ENCODE peak calls at places on chromosomes 7 and 10, in six cellular contexts. V is breast epithelium, G is WTC11, I is OCI-LY7, S is uterus, J is omental fat pad. Q is an unnamed sample.

GRCh38 chr10:17729630-17730029 is 22.4 kb upstream of the TMEM236 start:
- DNase-seq in V (no peak), J (no peak), I (no peak), S (no peak), G (no peak), Q (no peak)

GRCh38 chr10:131636841-131637724 is 263.7 kb upstream of the PPP2R2D start:
- DNase-seq in I (no peak), S (no peak), V (no peak), J (no peak), G (no peak), Q (no peak)

GRCh38 chr10:89513206-89513605 is 22.2 kb downstream of the SLC16A12 start:
- DNase-seq in G (no peak), I (no peak), J (no peak), V (no peak), S (no peak), Q (no peak)

GRCh38 chr7:434891-435486 is 84.7 kb downstream of the PDGFA start:
- DNase-seq in J (no peak), V (no peak), I (no peak), G (peak; percentile 77), S (no peak), Q (peak; percentile 81)

GRCh38 chr7:55140221-55140980 is 121.6 kb downstream of the EGFR start:
- DNase-seq in V (no peak), I (no peak), J (no peak), G (no peak), S (no peak), Q (no peak)

GRCh38 chr7:107179326-107180163 is 10.7 kb downstream of the HBP1 start:
- DNase-seq in I (no peak), J (no peak), V (no peak), G (no peak), S (no peak), Q (no peak)

GRCh38 chr7:149404830-149405229 is 56.0 kb downstream of the ZNF777 start:
- DNase-seq in G (no peak), I (no peak), J (no peak), S (no peak), V (no peak), Q (no peak)

GRCh38 chr7:98329974-98330373 is 48.5 kb downstream of the BRI3 start:
- DNase-seq in G (no peak), V (no peak), J (no peak), I (no peak), S (no peak), Q (no peak)

GRCh38 chr7:158805414-158805813 is 23.9 kb downstream of the ESYT2 start:
- DNase-seq in G (no peak), V (no peak), S (no peak), I (no peak), J (no peak), Q (no peak)

GRCh38 chr7:89308535-89308934 is 513.0 kb upstream of the TEX47 start:
- DNase-seq in G (no peak), V (no peak), J (no peak), S (no peak), I (no peak), Q (no peak)

GRCh38 chr7:136336932-136337331 is 359.8 kb upstream of the MTPN start:
- DNase-seq in S (no peak), G (no peak), I (no peak), V (no peak), J (no peak), Q (no peak)

GRCh38 chr10:15120523-15120922 is 23.4 kb downstream of the RPP38 start:
- DNase-seq in S (no peak), G (no peak), J (no peak), V (no peak), I (no peak), Q (no peak)

GRCh38 chr10:110730345-110731055 is 86.4 kb downstream of the RBM20 start:
- DNase-seq in I (no peak), S (no peak), J (no peak), G (no peak), V (no peak), Q (no peak)

GRCh38 chr7:151313857-151314256 is 27.8 kb upstream of the NUB1 start:
- DNase-seq in S (peak; percentile 39), I (no peak), G (no peak), V (peak; percentile 35), J (peak; percentile 29), Q (no peak)

GRCh38 chr7:100963386-100963785 is 6.0 kb upstream of the MUC12 start:
- DNase-seq in G (no peak), S (no peak), I (no peak), J (no peak), V (no peak), Q (no peak)

GRCh38 chr7:100963874-100964273 is 5.5 kb upstream of the MUC12 start:
- DNase-seq in S (no peak), I (no peak), J (no peak), G (no peak), V (no peak), Q (no peak)

GRCh38 chr7:100964630-100965029 is 4.7 kb upstream of the MUC12 start:
- DNase-seq in V (no peak), G (no peak), I (no peak), J (no peak), S (no peak), Q (no peak)

GRCh38 chr7:100965051-100965722 is 4.2 kb upstream of the MUC12 start:
- DNase-seq in V (no peak), G (peak; percentile 48), J (no peak), I (no peak), S (no peak), Q (peak; percentile 74)

DNA sequence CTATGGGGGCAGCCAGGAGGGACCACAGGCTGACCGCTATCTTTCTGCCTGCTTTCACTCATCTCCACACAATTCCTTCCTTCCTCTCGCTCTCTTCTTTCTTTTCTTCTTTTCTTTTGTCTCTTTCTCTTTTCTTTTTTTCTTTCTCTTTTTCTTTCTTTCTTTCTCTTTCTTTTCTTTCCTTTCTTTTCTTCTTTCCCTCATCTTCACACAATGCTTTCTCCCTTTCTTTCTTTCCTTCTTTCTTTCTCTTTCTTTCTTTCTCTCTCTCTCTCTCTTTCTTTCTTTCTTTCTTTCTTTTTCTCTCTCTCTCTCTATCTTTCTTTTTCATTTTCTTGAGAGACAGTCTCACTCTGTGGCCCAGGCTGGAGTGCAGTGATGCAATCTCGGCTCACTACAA is 6.8 kb upstream of the MUC12 start:
- DNase-seq in G (no peak), S (no peak), J (no peak), V (no peak), I (no peak), Q (no peak)
- TF ChIP-seq CTCF in G (no peak), S (no peak), J (no peak), V (no peak), I (no peak), Q (no peak)

GRCh38 chr7:16114633-16115032 is 306.7 kb downstream of the CRPPA start:
- DNase-seq in G (no peak), I (no peak), V (no peak), S (no peak), J (no peak), Q (peak; percentile 21)
- TF ChIP-seq CTCF in G (no peak), I (peak; percentile 49), V (no peak), S (no peak), J (no peak), Q (peak; percentile 71)

DNA sequence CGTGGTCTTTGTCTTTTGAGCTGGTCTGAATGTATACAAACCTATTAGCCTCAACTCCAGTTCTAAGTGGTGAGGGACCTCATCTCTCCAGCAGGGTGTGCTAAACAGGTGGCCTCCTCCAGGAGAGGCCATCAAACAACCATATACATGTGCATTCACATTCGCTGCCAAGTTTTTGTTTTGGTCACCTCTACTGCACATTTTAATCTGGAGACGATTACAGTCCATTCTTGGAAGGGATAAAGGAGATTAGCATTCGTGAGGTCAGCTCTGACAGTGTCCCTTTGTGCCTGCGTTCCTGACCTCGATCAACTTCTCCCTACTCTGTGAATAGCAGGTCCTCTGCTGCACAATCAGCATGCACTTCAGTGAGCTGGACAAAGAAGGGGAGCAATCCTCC is 60.8 kb downstream of the RHOBTB1 start:
- DNase-seq in I (peak; percentile 12), J (no peak), V (no peak), G (no peak), S (no peak), Q (peak; percentile 44)
- TF ChIP-seq CTCF in I (peak; percentile 60), J (no peak), V (peak; percentile 28), G (peak; percentile 23), S (no peak), Q (peak; percentile 59)

GRCh38 chr10:108612485-108612884 is 1310.8 kb downstream of the XPNPEP1 start:
- DNase-seq in I (no peak), J (no peak), S (no peak), V (no peak), G (no peak), Q (no peak)
- TF ChIP-seq CTCF in I (no peak), J (no peak), S (no peak), V (no peak), G (no peak), Q (no peak)

DNA sequence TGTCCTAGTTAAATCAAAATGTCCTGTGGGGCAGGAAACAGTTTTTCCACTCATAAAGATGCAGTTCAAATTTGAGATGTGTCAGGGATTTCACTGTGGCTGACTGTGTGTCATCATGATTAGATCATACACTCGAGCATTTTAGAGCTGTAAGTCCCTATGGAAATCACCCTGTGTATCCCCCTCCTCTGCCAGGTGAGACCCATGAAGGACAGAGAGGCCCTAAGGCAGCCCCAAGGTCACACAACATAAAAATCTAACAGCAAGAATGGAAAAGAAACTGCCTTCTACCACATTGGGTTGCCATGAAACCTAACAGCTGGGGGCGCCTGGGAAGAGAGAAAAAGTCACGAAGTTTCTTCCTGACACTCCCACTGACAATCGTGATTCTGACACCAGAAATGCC is 135.8 kb downstream of the KCNMA1 start:
- DNase-seq in V (no peak), I (no peak), J (no peak), G (no peak), S (no peak), Q (no peak)
- TF ChIP-seq CTCF in V (no peak), I (no peak), J (no peak), G (no peak), S (no peak), Q (no peak)